ENCODE peak calls at places on chromosomes 11 and 22, in five cellular contexts. G is A549, B is fibroblast of the aortic adventitia, Q is thoracic aorta, F is right atrium auricular region. Y is an unnamed sample.

GRCh38 chr11:97979741-97980140 is 1041.0 kb upstream of the CNTN5 start:
- DNase-seq in G (no peak), B (no peak), Q (no peak), F (no peak), Y (no peak)

GRCh38 chr11:61781585-61781984 is 10.8 kb downstream of the TMEM258 start:
- DNase-seq in G (no peak), B (no peak), Q (no peak), F (no peak), Y (no peak)

GRCh38 chr22:19571995-19572394 is 47.8 kb upstream of the CLDN5 start:
- DNase-seq in G (no peak), B (peak), Q (no peak), F (no peak), Y (no peak)

GRCh38 chr11:8009856-8010255 is 22.7 kb downstream of the EIF3F start:
- DNase-seq in G (no peak), B (no peak), Q (no peak), F (no peak), Y (no peak)

GRCh38 chr11:85048801-85049200 is 578.3 kb downstream of the DLG2 start:
- DNase-seq in G (no peak), B (no peak), Q (no peak), F (no peak), Y (no peak)

GRCh38 chr11:104127828-104128227 is 36.1 kb downstream of the PDGFD start:
- DNase-seq in G (no peak), B (peak), Q (no peak), F (no peak), Y (no peak)

GRCh38 chr22:23542933-23543332 is 37.2 kb downstream of the IGLL1 start:
- DNase-seq in G (no peak), B (peak), Q (no peak), F (no peak), Y (no peak)

GRCh38 chr22:46846154-46846831 is 83.8 kb downstream of the TBC1D22A start:
- DNase-seq in G (no peak), B (no peak), Q (no peak), F (no peak), Y (no peak)

GRCh38 chr11:117613521-117613920 is 183.5 kb downstream of the DSCAML1 start:
- DNase-seq in G (no peak), B (no peak), Q (no peak), F (no peak), Y (no peak)

GRCh38 chr11:91199866-91200265 is 977.0 kb upstream of the CHORDC1 start:
- DNase-seq in G (no peak), B (peak), Q (no peak), F (no peak), Y (no peak)

GRCh38 chr22:44689173-44689572 is 12.8 kb upstream of the PRR5 start:
- DNase-seq in G (no peak), B (peak), Q (no peak), F (no peak), Y (no peak)

GRCh38 chr11:8028766-8029165 is 41.6 kb downstream of the EIF3F start:
- DNase-seq in G (no peak), B (no peak), Q (no peak), F (peak), Y (peak)

GRCh38 chr11:64591257-64592233 is 525 bp downstream of the SLC22A12 start:
- DNase-seq in G (no peak), B (no peak), Q (no peak), F (no peak), Y (no peak)

GRCh38 chr11:67670316-67671210 is 3.9 kb downstream of the ALDH3B2 start:
- DNase-seq in G (peak), B (no peak), Q (no peak), F (no peak), Y (no peak)

GRCh38 chr11:32430586-32431357 is 4.6 kb downstream of the WT1 start:
- DNase-seq in G (no peak), B (no peak), Q (no peak), F (no peak), Y (peak)

GRCh38 chr11:84722583-84723108 is 904.5 kb downstream of the DLG2 start:
- DNase-seq in G (peak), B (no peak), Q (no peak), F (no peak), Y (no peak)

GRCh38 chr11:130166457-130166784 is 6.8 kb downstream of the ST14 start:
- DNase-seq in G (peak), B (peak), Q (no peak), F (no peak), Y (no peak)

GRCh38 chr22:20648306-20648903 is 125.5 kb upstream of the SERPIND1 start:
- DNase-seq in G (no peak), B (no peak), Q (no peak), F (peak), Y (no peak)

GRCh38 chr11:112216591-112217105 is 9.6 kb upstream of the PTS start:
- DNase-seq in G (no peak), B (peak), Q (no peak), F (no peak), Y (no peak)

GRCh38 chr11:73958521-73959141 is 7.8 kb downstream of the DNAJB13 start:
- DNase-seq in G (no peak), B (no peak), Q (no peak), F (no peak), Y (no peak)

DNA sequence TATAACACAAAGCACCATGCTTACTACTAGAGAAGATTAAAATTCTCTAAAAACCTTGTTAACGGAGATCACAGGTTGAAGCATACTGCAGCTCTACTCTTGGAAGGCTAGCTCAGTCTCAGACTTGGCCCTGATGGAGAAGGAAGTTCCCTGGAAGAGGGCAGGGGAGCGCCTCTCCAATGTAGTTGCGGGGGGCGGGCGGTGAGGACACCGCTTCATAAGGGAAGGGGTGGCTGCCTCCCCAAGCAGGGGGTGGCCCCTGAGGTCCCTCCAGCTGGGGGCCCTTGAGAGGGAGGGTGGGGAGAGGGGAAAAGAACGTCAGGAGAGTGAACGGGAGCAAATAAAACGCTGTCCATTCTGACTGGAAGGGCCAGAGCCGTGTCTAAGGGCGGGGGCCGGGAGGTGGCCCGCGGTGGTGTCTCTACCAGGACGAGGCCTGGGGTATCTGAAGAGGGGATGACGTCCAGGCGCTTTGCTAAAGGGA is 609 bp upstream of the USP47 start:
- DNase-seq in G (peak), B (peak), Q (no peak), F (peak), Y (no peak)
- TF ChIP-seq CTCF in G (no peak), B (no peak), Q (no peak), F (no peak), Y (no peak)

GRCh38 chr22:40544758-40545157 is 91.8 kb downstream of the MRTFA start:
- DNase-seq in G (no peak), B (no peak), Q (no peak), F (no peak), Y (no peak)

GRCh38 chr22:40547729-40548143 is 88.8 kb downstream of the MRTFA start:
- DNase-seq in G (no peak), B (no peak), Q (no peak), F (no peak), Y (no peak)

GRCh38 chr22:40540265-40540664 is 96.3 kb downstream of the MRTFA start:
- DNase-seq in G (no peak), B (no peak), Q (no peak), F (no peak), Y (no peak)

GRCh38 chr22:40541300-40541699 is 95.2 kb downstream of the MRTFA start:
- DNase-seq in G (no peak), B (no peak), Q (no peak), F (no peak), Y (no peak)

GRCh38 chr22:40542821-40543540 is 93.5 kb downstream of the MRTFA start:
- DNase-seq in G (no peak), B (peak), Q (no peak), F (no peak), Y (no peak)
- H3K4me3 ChIP-seq in G (no peak), B (no peak), Q (no peak), F (no peak), Y (no peak)

GRCh38 chr11:79174045-79175008 is 266.5 kb downstream of the TENM4 start:
- DNase-seq in G (no peak), B (peak), Q (no peak), F (no peak), Y (no peak)
- TF ChIP-seq CTCF in G (no peak), B (no peak), Q (no peak), F (no peak), Y (no peak)

GRCh38 chr11:43576834-43577521 is 103.6 kb upstream of the HSD17B12 start:
- DNase-seq in G (peak), B (peak), Q (no peak), F (no peak), Y (no peak)

GRCh38 chr11:43574949-43575915 is 105.3 kb upstream of the HSD17B12 start:
- DNase-seq in G (peak), B (peak), Q (no peak), F (no peak), Y (no peak)

GRCh38 chr11:43577566-43578264 is 102.8 kb upstream of the HSD17B12 start:
- DNase-seq in G (no peak), B (no peak), Q (no peak), F (no peak), Y (no peak)

GRCh38 chr11:43573873-43574272 is 106.7 kb upstream of the HSD17B12 start:
- DNase-seq in G (no peak), B (no peak), Q (no peak), F (no peak), Y (peak)

DNA sequence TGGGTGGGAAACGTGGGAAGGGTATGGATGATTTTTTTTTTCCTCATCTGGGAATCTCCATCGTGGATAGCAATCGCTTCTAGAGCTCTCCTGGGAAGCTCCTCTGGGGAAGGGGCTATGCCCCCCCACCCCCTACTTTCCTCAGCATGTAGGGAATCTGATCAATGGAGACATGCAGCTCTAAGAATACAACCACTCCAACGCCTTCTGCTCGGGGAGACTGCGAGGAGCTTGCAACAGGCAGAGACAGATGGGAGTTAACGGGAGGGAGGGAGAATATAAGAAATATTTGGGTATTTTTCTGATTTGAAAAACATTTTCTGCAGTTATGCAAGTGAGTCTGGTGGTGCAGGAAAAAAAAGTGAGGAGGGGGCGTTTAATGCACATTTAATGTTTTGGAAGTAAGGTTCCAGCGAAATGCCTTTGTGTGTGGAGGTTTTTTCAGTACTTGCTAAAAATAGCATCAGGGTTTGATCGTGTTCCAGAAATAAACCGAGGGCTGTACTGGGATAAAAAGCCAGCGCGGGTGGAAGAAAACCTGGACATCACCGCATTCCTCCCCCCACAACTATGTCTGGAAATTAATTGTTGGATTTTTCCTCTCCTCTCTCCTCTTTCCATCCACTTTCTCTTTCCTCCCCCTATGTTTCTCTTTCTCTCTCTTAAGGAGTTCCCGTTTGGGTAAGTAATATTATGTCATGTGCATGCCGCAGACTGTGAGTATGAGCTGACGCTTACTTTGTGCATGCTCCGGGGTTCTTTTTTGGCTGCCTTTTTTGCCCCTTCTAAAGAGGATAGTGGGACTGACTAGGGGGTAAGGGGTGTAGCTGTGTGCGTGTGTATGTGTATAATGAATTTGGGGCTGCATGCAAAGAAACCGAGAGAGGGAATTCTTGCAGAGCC is 104.4 kb upstream of the HSD17B12 start:
- DNase-seq in G (no peak), B (peak), Q (no peak), F (no peak), Y (no peak)
- H3K4me3 ChIP-seq in G (peak), B (peak), Q (peak), F (peak), Y (peak)

GRCh38 chr11:76379811-76380160 is 1.1 kb downstream of the THAP12 start:
- DNase-seq in G (no peak), B (no peak), Q (no peak), F (no peak), Y (no peak)

GRCh38 chr11:76382209-76382608 is 1.1 kb downstream of the GVQW3 start:
- DNase-seq in G (no peak), B (no peak), Q (no peak), F (no peak), Y (no peak)

GRCh38 chr11:76376746-76377558 is 4.0 kb downstream of the THAP12 start:
- DNase-seq in G (no peak), B (no peak), Q (no peak), F (no peak), Y (no peak)

GRCh38 chr11:76380161-76380976 is 563 bp downstream of the THAP12 start:
- DNase-seq in G (peak), B (peak), Q (no peak), F (no peak), Y (no peak)

GRCh38 chr11:76380977-76381719 is at the start of the genes GVQW3 and THAP12:
- DNase-seq in G (peak), B (peak), Q (peak), F (peak), Y (no peak)
- TF ChIP-seq CTCF in G (peak), B (no peak), Q (no peak), F (no peak), Y (no peak)

DNA sequence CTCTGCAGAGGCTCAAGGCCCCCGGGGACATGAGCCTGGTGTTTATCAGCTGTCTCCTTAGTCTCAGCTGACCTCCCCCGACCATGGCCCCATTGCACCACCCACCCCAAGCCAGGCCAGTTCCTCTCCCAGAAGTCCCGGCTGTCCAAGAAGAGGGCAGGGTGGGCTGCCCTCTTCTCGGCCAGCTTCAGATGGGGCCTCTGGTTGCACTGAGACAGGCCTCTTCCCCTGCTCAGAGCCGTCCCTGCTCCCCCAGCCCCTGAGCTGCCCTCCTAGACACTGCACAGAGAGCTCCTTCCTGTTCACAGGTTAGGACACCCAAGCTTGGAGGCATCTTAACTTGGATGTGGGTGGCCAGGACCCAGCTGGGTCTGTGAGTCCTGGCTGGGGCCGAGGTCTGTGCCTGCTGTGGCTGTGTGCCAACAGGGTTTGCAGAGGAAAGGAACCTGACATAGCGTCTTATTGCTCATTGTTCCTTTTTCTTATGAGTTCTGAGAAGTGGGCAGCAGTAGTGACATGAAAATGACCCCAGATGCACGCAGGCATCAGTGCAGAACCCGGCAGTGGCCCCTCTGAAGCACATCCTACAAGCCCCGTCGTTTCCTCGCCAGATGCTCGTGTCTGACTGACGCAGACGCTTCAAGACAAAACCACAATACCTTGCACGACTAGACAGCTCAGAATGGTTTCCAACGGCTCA is 5.5 kb downstream of the TRABD start:
- DNase-seq in G (no peak), B (no peak), Q (no peak), F (no peak), Y (no peak)
- H3K4me3 ChIP-seq in G (peak), B (peak), Q (peak), F (peak), Y (peak)

Y was measured in vagina.